ENCODE peak calls at places on chromosomes 16 and 17, in eight cellular contexts. B is cardiac fibroblast, J is AG10803, Y is left ventricle myocardium inferior, F is WERI-Rb-1, Q is mesothelial cell of epicardium, I is GM20000, T is GM23338. M is an unnamed sample.

GRCh38 chr17:75155191-75155601 is 884 bp upstream of the JPT1 start:
- DNase-seq in B (no peak), J (no peak), Y (no peak), F (no peak), Q (no peak), I (no peak), T (peak), M (no peak)

GRCh38 chr17:44217738-44218343 is 1.6 kb downstream of the UBTF start:
- DNase-seq in B (no peak), J (no peak), Y (no peak), F (no peak), Q (no peak), I (no peak), T (peak), M (no peak)

GRCh38 chr17:29086628-29087332 is 43.8 kb downstream of the PIPOX start:
- DNase-seq in B (no peak), J (no peak), Y (no peak), F (no peak), Q (no peak), I (no peak), T (peak), M (no peak)

GRCh38 chr16:29961479-29962343 is at the start of gene TMEM219:
- DNase-seq in B (peak), J (peak), Y (peak), F (peak), Q (peak), I (peak), T (peak), M (peak)

GRCh38 chr17:73553311-73553710 is 90.9 kb downstream of the SDK2 start:
- DNase-seq in B (no peak), J (no peak), Y (no peak), F (no peak), Q (no peak), I (no peak), T (no peak), M (no peak)

GRCh38 chr17:80822700-80823410 is 168.8 kb upstream of the CHMP6 start:
- DNase-seq in B (no peak), J (no peak), Y (no peak), F (no peak), Q (no peak), I (no peak), T (no peak), M (no peak)

GRCh38 chr16:30381351-30382041 is 865 bp downstream of the SEPTIN1 start:
- DNase-seq in B (no peak), J (no peak), Y (no peak), F (no peak), Q (no peak), I (no peak), T (no peak), M (no peak)

GRCh38 chr17:72646176-72646575 is 446.3 kb downstream of the SLC39A11 start:
- DNase-seq in B (no peak), J (no peak), Y (no peak), F (no peak), Q (no peak), I (no peak), T (no peak), M (no peak)

GRCh38 chr17:16987830-16988601 is 16.1 kb upstream of the TNFRSF13B start:
- DNase-seq in B (peak), J (peak), Y (peak), F (peak), Q (no peak), I (peak), T (peak), M (no peak)

GRCh38 chr17:15378243-15378642 is 36.8 kb upstream of the TEKT3 start:
- DNase-seq in B (no peak), J (no peak), Y (no peak), F (no peak), Q (no peak), I (no peak), T (no peak), M (no peak)

GRCh38 chr16:9072806-9073341 is 18.6 kb upstream of the HAPSTR1 start:
- DNase-seq in B (peak), J (peak), Y (no peak), F (no peak), Q (no peak), I (peak), T (no peak), M (no peak)

GRCh38 chr17:51869387-51869786 is 289.1 kb downstream of the CA10 start:
- DNase-seq in B (peak), J (no peak), Y (no peak), F (no peak), Q (no peak), I (peak), T (peak), M (peak)

GRCh38 chr17:41800601-41801373 is 11.0 kb downstream of the P3H4 start:
- DNase-seq in B (peak), J (peak), Y (no peak), F (no peak), Q (peak), I (no peak), T (peak), M (no peak)

DNA sequence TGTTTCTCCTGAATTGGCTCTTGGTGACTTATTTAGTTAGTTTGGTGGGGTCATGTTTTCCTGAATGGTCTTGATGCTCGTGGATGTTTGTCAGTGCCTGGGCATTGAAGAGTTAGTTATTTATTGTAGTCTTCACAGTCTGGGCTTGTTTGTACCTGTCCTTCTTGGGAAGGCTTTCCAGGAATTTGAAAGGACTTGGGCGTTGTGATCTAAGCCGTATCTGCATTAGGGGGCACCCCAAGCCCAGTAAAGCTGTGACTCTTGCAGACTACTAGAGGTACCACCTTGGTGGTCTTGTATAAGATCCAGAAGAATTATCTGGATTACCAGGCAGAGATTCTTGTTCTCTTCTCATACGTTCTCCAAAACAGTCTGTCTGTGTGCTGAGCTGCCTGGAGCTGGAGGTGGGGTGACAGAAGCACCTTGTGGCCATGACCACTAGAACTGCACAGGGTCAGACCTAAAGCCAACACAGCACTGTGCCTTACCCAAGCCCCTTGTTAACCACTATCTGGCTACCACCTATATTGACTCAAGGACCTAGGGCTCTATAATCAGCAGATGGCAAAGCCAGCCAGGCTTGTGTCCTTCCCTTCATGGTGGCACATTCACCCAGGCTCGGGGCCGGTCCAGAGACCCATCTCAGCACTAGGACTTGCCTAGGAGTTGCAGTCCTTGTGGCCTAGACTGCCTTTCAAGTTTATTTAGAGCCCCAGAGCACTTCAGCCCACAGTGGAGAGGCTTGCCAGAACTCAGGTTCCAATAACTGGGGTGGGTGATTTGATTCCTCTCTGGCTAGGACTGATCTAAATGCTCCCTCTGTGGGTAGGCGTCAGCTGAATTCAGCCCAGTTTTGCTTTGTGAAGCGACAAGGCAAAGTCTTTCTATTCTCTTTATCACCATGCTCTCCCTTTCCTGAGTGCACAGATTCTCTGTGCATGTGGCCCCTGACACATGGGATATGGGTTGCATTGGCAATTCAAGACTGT is 11.0 kb downstream of the RNF135 start:
- DNase-seq in B (no peak), J (no peak), Y (no peak), F (no peak), Q (no peak), I (no peak), T (no peak), M (no peak)
- TF ChIP-seq CTCF in B (no peak), J (no peak), Y (no peak), F (no peak), Q (no peak), I (no peak), T (peak), M (no peak)

GRCh38 chr17:28055546-28056275 is 13.2 kb downstream of the NLK start:
- DNase-seq in B (no peak), J (no peak), Y (no peak), F (no peak), Q (no peak), I (peak), T (no peak), M (no peak)
- TF ChIP-seq CTCF in B (no peak), J (no peak), Y (no peak), F (no peak), Q (no peak), I (no peak), T (no peak), M (no peak)

GRCh38 chr17:60745544-60745943 is 67.9 kb downstream of the BCAS3 start:
- DNase-seq in B (peak), J (no peak), Y (no peak), F (no peak), Q (no peak), I (no peak), T (no peak), M (no peak)
- TF ChIP-seq CTCF in B (no peak), J (no peak), Y (no peak), F (no peak), Q (no peak), I (no peak), T (peak), M (no peak)

GRCh38 chr16:85675528-85675927 is 13.2 kb downstream of the GINS2 start:
- DNase-seq in B (peak), J (peak), Y (no peak), F (no peak), Q (no peak), I (no peak), T (peak), M (no peak)
- TF ChIP-seq CTCF in B (peak), J (peak), Y (peak), F (peak), Q (no peak), I (no peak), T (peak), M (peak)

DNA sequence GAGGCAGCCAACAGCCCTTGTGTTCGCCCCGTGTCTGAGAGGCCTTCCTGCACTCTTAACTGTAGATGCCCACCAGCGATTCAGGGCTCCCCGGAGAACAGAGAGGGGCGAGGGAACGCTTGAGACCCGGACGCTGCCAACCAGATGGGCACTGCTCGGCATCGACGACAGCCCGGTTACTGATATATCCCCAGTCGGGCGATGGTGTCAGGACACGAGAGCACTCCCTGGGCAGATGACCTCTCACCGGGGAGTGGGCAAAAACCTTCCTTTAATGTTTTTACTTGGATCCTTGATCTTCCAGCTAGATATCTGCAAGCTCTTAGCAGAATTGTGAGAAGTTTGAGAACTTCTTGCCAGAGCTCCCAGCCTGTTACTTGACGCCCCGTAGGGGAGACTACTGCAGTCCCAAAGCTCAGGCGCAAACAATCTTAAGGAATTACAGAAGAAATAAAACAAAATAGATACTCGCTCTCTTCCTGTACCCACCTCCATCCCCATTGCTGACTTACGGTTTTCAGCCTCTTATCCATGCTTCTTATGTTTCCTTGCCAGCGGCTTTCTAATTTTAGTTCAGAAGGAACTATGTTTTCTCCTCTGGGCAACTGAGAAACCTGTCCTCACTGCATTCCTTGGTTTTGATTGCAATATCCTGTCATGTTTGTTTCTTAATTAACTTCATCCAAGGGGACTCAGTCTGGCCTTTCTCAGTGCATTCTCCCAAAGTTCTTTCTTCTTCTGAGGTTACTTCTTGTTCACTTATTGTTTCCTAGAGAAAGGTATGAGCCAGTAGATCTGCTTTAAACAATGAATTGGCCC is 845 bp downstream of the SP2 start:
- DNase-seq in B (no peak), J (peak), Y (no peak), F (no peak), Q (no peak), I (no peak), T (no peak), M (no peak)
- TF ChIP-seq CTCF in B (no peak), J (no peak), Y (no peak), F (no peak), Q (no peak), I (no peak), T (no peak), M (no peak)

GRCh38 chr17:6472517-6472916 is 28.3 kb downstream of the PIMREG start:
- DNase-seq in B (no peak), J (no peak), Y (no peak), F (no peak), Q (no peak), I (no peak), T (no peak), M (no peak)

GRCh38 chr17:6473128-6473767 is 29.0 kb downstream of the PIMREG start:
- DNase-seq in B (peak), J (peak), Y (peak), F (peak), Q (peak), I (peak), T (peak), M (peak)

GRCh38 chr17:6470751-6471521 is 26.7 kb downstream of the PIMREG start:
- DNase-seq in B (no peak), J (no peak), Y (no peak), F (no peak), Q (no peak), I (no peak), T (no peak), M (no peak)

GRCh38 chr17:6470146-6470718 is 26.0 kb downstream of the PIMREG start:
- DNase-seq in B (no peak), J (no peak), Y (no peak), F (no peak), Q (no peak), I (no peak), T (no peak), M (no peak)

GRCh38 chr17:6471531-6472465 is 27.5 kb downstream of the PIMREG start:
- DNase-seq in B (peak), J (peak), Y (no peak), F (no peak), Q (no peak), I (no peak), T (peak), M (no peak)
- TF ChIP-seq CTCF in B (peak), J (peak), Y (no peak), F (no peak), Q (no peak), I (no peak), T (no peak), M (no peak)

DNA sequence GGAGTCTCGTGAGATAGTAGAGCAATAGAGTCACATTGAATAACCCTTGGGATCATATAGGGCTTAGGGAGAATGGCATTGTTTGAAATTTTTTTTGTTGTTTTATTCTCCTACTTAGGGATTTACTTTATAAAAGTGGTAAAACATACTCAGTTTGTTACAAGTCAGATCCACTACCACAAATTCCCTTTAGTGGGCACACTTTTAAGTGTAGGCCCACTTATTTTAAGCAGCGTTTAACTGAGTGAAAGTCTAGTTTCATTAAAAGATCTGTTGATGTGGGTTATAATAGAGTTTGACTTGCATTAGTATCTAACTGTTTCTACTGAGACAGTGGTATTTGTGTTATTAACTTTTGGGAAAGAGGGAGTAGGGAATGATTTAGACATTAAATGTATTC is 49.3 kb downstream of the USP10 start:
- DNase-seq in B (no peak), J (no peak), Y (no peak), F (no peak), Q (no peak), I (no peak), T (no peak), M (no peak)
- TF ChIP-seq CTCF in B (no peak), J (peak), Y (no peak), F (no peak), Q (no peak), I (no peak), T (no peak), M (no peak)

GRCh38 chr16:87806608-87807546 is 41.1 kb upstream of the KLHDC4 start:
- DNase-seq in B (peak), J (peak), Y (peak), F (peak), Q (no peak), I (no peak), T (no peak), M (no peak)
- TF ChIP-seq CTCF in B (no peak), J (peak), Y (no peak), F (no peak), Q (no peak), I (no peak), T (no peak), M (no peak)

M was measured in neural crest cell.